ENCODE peak calls at places on chromosomes 3 and 15, in seven cellular contexts. B is esophagus muscularis mucosa, Z is A673, E is IMR-90, M is fibroblast of lung, S is A549, C is dorsolateral prefrontal cortex. A is an unnamed sample.

GRCh38 chr3:128226186-128226725 is 73.0 kb downstream of the EEFSEC start:
- DNase-seq in B (no peak), Z (no peak), E (no peak), M (no peak), S (no peak), C (no peak), A (no peak)

GRCh38 chr3:31724681-31725080 is 192.0 kb downstream of the STT3B start:
- DNase-seq in B (no peak), Z (peak), E (peak), M (peak), S (peak), C (no peak), A (peak)

GRCh38 chr3:71062920-71063767 is 520.4 kb downstream of the FOXP1 start:
- DNase-seq in B (no peak), Z (no peak), E (peak), M (peak), S (no peak), C (no peak), A (no peak)

GRCh38 chr15:69096197-69096596 is 64.2 kb upstream of the GLCE start:
- DNase-seq in B (no peak), Z (no peak), E (no peak), M (no peak), S (no peak), C (no peak), A (no peak)

GRCh38 chr3:112685435-112685834 is 44.5 kb upstream of the CCDC80 start:
- DNase-seq in B (no peak), Z (no peak), E (peak), M (peak), S (no peak), C (no peak), A (no peak)

GRCh38 chr15:87572381-87572780 is 684.2 kb downstream of the NTRK3 start:
- DNase-seq in B (no peak), Z (no peak), E (no peak), M (peak), S (no peak), C (no peak), A (no peak)

GRCh38 chr3:113769551-113769950 is 22.7 kb downstream of the ATP6V1A start:
- DNase-seq in B (no peak), Z (peak), E (peak), M (peak), S (peak), C (no peak), A (no peak)

GRCh38 chr3:122572940-122573412 is 4.5 kb upstream of the PARP15 start:
- DNase-seq in B (no peak), Z (peak), E (peak), M (peak), S (no peak), C (no peak), A (peak)

DNA sequence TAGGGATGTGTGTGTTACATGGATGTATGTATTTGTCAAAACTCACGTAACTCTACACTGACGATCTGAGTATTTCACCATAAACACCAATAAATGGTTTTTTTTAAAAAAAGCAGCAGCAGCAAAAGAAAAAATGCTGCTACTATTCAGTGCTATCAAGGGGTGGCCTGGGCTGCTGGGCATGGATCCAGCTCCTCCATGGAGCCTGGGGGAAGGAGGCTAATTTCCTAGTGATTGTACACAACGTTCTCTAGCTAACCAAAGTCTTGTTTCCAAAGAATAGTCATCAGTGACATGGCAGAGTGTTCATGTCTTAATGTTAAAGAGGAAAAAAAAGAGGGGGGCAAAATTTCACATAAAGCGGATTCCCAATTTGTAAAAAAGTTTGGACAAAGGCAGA is 29.0 kb downstream of the POMGNT2 start:
- DNase-seq in B (no peak), Z (no peak), E (no peak), M (no peak), S (no peak), C (no peak), A (no peak)
- TF ChIP-seq CTCF in B (no peak), Z (no peak), E (no peak), M (no peak), S (no peak), C (no peak), A (no peak)

DNA sequence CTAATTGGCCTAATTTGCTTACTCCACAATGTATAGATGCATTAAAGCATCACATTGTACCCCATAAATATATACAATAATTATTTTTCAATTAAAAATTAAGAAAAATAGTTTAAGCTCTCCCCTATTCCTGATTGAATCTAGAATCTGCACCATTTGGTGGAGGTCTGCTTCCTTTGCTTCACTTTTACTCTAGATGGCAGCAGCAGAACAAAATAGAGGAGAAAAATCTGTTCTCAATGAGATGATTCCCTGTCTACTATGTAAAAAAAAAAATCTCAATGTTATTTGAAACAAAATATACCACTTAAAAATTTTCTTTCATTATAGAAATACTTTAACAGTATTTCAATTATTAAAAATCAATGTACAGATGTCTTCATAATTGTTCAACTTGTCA is 109.6 kb upstream of the FXR1 start:
- DNase-seq in B (no peak), Z (peak), E (peak), M (peak), S (no peak), C (no peak), A (no peak)
- TF ChIP-seq CTCF in B (peak), Z (peak), E (peak), M (peak), S (peak), C (peak), A (peak)

DNA sequence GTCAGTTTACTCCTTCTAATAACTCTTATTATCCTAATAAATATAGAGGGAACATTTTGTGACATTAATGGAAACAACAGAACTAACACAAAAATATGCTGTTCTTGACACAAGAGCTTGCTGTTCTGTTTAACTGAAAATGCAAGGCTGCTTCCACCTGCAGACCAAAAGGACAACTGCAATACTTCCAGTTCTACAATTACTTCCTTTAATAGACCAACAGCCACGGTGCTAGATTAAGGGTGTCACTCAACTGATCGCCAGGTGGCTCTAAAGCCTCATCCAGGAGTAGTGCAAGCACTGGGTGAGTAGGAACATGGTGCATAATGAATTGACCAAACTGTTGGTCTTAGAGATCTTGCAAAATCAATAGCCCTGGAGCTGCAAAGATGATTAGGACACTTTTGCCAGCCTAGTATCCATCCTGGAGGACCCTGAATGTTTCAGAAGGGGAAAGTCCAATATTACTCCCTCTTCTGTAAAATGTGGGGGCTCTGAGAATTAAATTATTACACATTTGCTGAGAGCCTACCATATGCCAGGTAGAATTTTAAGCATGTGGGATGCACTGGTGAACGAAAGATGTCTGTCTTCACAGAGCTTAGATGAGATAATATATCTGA is 3.6 kb upstream of the CLDN16 start:
- DNase-seq in B (no peak), Z (peak), E (peak), M (peak), S (peak), C (no peak), A (peak)
- TF ChIP-seq CTCF in B (peak), Z (peak), E (peak), M (peak), S (peak), C (no peak), A (peak)

GRCh38 chr3:43760951-43761350 is 70.2 kb downstream of the ABHD5 start:
- DNase-seq in B (no peak), Z (no peak), E (no peak), M (no peak), S (no peak), C (no peak), A (no peak)

GRCh38 chr3:43757613-43758012 is 66.9 kb downstream of the ABHD5 start:
- DNase-seq in B (no peak), Z (no peak), E (no peak), M (no peak), S (no peak), C (no peak), A (no peak)

GRCh38 chr3:43758826-43759225 is 68.1 kb downstream of the ABHD5 start:
- DNase-seq in B (no peak), Z (no peak), E (no peak), M (no peak), S (no peak), C (no peak), A (no peak)

GRCh38 chr3:43762486-43762885 is 71.7 kb downstream of the ABHD5 start:
- DNase-seq in B (no peak), Z (no peak), E (no peak), M (no peak), S (no peak), C (no peak), A (no peak)

GRCh38 chr3:43759297-43759782 is 68.6 kb downstream of the ABHD5 start:
- DNase-seq in B (no peak), Z (no peak), E (peak), M (peak), S (peak), C (no peak), A (no peak)
- TF ChIP-seq CTCF in B (peak), Z (peak), E (peak), M (peak), S (peak), C (peak), A (peak)

GRCh38 chr15:41411031-41411430 is 5.9 kb upstream of the RTF1 start:
- DNase-seq in B (no peak), Z (no peak), E (no peak), M (no peak), S (no peak), C (no peak), A (no peak)
- TF ChIP-seq CTCF in B (no peak), Z (no peak), E (no peak), M (no peak), S (no peak), C (no peak), A (no peak)

GRCh38 chr15:78904599-78905358 is 32.1 kb downstream of the MORF4L1 start:
- DNase-seq in B (no peak), Z (no peak), E (no peak), M (no peak), S (no peak), C (no peak), A (no peak)

GRCh38 chr15:78909160-78909695 is 35.6 kb downstream of the CTSH start:
- DNase-seq in B (no peak), Z (no peak), E (no peak), M (no peak), S (no peak), C (no peak), A (no peak)

GRCh38 chr15:78909791-78910228 is 35.0 kb downstream of the CTSH start:
- DNase-seq in B (no peak), Z (peak), E (peak), M (peak), S (peak), C (no peak), A (no peak)

GRCh38 chr15:78906310-78906608 is 33.6 kb downstream of the MORF4L1 start:
- DNase-seq in B (no peak), Z (no peak), E (peak), M (peak), S (no peak), C (no peak), A (no peak)

DNA sequence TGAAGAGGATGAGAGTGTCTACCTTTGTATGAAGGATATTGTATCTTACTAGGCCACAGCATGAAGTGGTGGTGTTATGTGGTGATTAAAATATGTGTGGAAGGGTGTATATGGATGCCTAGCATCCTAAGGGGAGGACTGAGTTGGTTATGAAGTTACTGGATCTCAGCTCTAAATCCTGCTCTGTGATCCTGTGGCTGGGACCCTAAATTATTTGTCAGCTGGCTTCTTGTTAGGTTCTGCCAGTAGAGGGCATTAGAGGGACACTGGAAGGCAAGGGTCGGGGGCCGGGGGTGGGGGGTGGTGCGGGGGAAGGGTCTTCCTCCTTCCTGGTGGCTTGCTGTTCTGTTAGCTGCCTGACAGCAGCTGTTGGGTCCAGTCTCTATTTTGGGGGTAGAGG is 34.9 kb downstream of the MORF4L1 start:
- DNase-seq in B (no peak), Z (peak), E (no peak), M (no peak), S (no peak), C (no peak), A (no peak)
- TF ChIP-seq CTCF in B (peak), Z (peak), E (peak), M (no peak), S (peak), C (no peak), A (peak)

GRCh38 chr3:54426431-54426830 is 304.1 kb downstream of the CACNA2D3 start:
- DNase-seq in B (no peak), Z (no peak), E (no peak), M (peak), S (no peak), C (no peak), A (no peak)

GRCh38 chr3:54427501-54427900 is 305.1 kb downstream of the CACNA2D3 start:
- DNase-seq in B (no peak), Z (no peak), E (no peak), M (no peak), S (no peak), C (no peak), A (no peak)

GRCh38 chr3:54432975-54433374 is 310.6 kb downstream of the CACNA2D3 start:
- DNase-seq in B (no peak), Z (no peak), E (no peak), M (no peak), S (no peak), C (no peak), A (no peak)

GRCh38 chr3:54424283-54424682 is 301.9 kb downstream of the CACNA2D3 start:
- DNase-seq in B (no peak), Z (no peak), E (no peak), M (no peak), S (no peak), C (no peak), A (no peak)

GRCh38 chr3:54427951-54428871 is 305.9 kb downstream of the CACNA2D3 start:
- DNase-seq in B (no peak), Z (peak), E (peak), M (peak), S (peak), C (peak), A (peak)
- TF ChIP-seq CTCF in B (peak), Z (peak), E (peak), M (peak), S (peak), C (peak), A (peak)

GRCh38 chr15:89494006-89494405 is 2.4 kb downstream of the RHCG start:
- DNase-seq in B (no peak), Z (no peak), E (no peak), M (no peak), S (no peak), C (no peak), A (no peak)

GRCh38 chr15:89494941-89495637 is 1.3 kb downstream of the RHCG start:
- DNase-seq in B (no peak), Z (peak), E (no peak), M (no peak), S (peak), C (peak), A (no peak)

GRCh38 chr15:89498574-89498906 is 2.2 kb upstream of the RHCG start:
- DNase-seq in B (no peak), Z (no peak), E (no peak), M (no peak), S (no peak), C (no peak), A (no peak)

GRCh38 chr15:89495638-89496145 is 691 bp downstream of the RHCG start:
- DNase-seq in B (no peak), Z (no peak), E (no peak), M (no peak), S (no peak), C (peak), A (no peak)

DNA sequence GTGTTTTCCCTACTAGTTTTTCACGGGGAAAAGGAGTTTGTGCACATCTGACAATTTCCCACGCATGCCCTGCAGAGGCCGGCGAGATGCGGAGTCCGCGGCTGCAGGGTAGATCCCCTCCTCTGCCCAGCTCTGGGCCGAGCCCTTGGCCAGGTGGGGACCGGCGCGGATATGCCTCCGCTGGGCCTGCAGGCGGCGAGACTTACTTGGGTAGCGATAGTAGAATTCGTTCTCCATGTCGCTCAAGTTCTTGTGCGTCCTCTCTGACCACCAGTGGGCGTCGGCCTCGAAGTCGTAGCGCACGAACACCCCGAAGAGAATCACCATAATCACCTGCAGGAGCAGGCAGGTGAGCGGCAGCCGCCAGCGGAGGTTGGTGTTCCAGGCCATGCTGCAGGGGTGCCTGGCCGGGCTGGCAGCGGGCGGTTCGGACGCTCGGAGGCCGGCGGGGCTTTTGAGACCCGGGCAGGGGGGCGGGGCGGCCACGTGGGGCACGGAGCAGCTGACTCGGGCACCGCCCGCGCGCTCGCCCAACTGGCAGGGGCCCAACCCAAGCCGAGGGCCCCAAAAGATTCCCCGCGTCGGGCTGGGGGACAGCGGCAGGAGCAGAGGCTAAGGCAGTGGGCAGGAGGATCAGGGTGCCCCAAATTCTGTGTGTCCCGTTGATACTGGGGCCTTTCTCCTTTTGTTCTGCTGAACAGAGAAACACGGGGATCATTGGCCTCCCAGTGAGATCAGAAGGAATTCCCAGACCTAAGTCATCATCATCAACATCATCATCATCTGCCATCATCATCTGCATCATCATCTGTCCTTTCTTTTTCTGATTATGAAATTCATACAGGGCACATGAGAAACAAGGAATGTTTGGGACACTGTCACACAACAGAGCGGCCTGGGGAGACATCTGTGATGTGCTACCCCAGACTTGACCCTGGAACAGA is at the start of gene RHCG:
- DNase-seq in B (no peak), Z (peak), E (peak), M (peak), S (peak), C (peak), A (no peak)
- TF ChIP-seq CTCF in B (peak), Z (peak), E (peak), M (peak), S (peak), C (no peak), A (peak)

GRCh38 chr3:43183456-43183855 is 77.6 kb upstream of the POMGNT2 start:
- DNase-seq in B (no peak), Z (no peak), E (no peak), M (no peak), S (no peak), C (no peak), A (no peak)
- TF ChIP-seq CTCF in B (no peak), Z (no peak), E (no peak), M (no peak), S (no peak), C (no peak), A (no peak)

DNA sequence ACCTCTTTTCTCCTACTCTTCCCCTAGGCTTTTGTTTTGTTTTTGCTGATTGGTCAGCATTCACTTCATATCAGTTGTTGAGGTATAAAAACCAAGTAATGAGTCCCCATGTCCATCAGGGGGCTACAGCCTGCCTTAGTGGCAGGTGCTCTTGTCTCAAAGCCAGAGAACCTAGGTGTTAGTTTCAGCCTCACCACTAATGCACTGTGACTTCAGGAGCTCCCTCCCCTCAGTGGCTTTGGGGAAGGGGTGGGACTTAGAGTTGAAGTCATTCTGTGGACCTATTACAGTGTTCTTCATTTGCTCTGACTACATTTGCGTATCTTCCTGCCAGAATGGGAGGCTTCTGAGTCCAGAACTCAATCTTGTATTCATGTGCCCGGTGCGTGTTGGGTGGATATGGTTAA is 41.6 kb downstream of the NR2C2 start:
- DNase-seq in B (no peak), Z (no peak), E (no peak), M (no peak), S (peak), C (no peak), A (peak)
- TF ChIP-seq CTCF in B (no peak), Z (no peak), E (no peak), M (no peak), S (no peak), C (no peak), A (peak)